ENCODE peak calls at places on chromosomes 12 and 14, in four cellular contexts. One of them, this sample, is unnamed.

GRCh38 chr14:98953544-98954346 is 318.3 kb downstream of the BCL11B start:
- DNase-seq in GM12878: no peak
- DNase-seq in HCT116: no peak
- DNase-seq in K562: no peak
- DNase-seq in this sample: peak

GRCh38 chr12:87413784-87414183 is 615.4 kb downstream of the C12orf50 start:
- DNase-seq in GM12878: no peak
- DNase-seq in HCT116: no peak
- DNase-seq in K562: no peak
- DNase-seq in this sample: no peak

GRCh38 chr14:101183376-101184103 is 280.0 kb upstream of the RTL1 start:
- DNase-seq in GM12878: no peak
- DNase-seq in HCT116: no peak
- DNase-seq in K562: peak
- DNase-seq in this sample: peak

GRCh38 chr12:46269429-46270241 is 792 bp upstream of the SLC38A1 start:
- DNase-seq in GM12878: no peak
- DNase-seq in HCT116: no peak
- DNase-seq in K562: no peak
- DNase-seq in this sample: no peak

GRCh38 chr12:100401660-100402059 is 44.8 kb downstream of the SLC17A8 start:
- DNase-seq in GM12878: no peak
- DNase-seq in HCT116: no peak
- DNase-seq in K562: no peak
- DNase-seq in this sample: peak

GRCh38 chr12:109718390-109718789 is 4.8 kb downstream of the FAM222A start:
- DNase-seq in GM12878: no peak
- DNase-seq in HCT116: no peak
- DNase-seq in K562: no peak
- DNase-seq in this sample: peak

GRCh38 chr12:117671734-117672133 is 297.1 kb downstream of the KSR2 start:
- DNase-seq in GM12878: no peak
- DNase-seq in HCT116: peak
- DNase-seq in K562: peak
- DNase-seq in this sample: peak

GRCh38 chr12:15700595-15700994 is 88.6 kb downstream of the EPS8 start:
- DNase-seq in GM12878: peak
- DNase-seq in HCT116: peak
- DNase-seq in K562: no peak
- DNase-seq in this sample: no peak

GRCh38 chr12:33438890-33439586 is 581 bp downstream of the SYT10 start:
- DNase-seq in GM12878: no peak
- DNase-seq in HCT116: no peak
- DNase-seq in K562: peak
- DNase-seq in this sample: peak

GRCh38 chr14:35949933-35950332 is 123.8 kb downstream of the BRMS1L start:
- DNase-seq in GM12878: no peak
- DNase-seq in HCT116: no peak
- DNase-seq in K562: no peak
- DNase-seq in this sample: no peak

GRCh38 chr12:43740511-43741100 is 18.0 kb downstream of the PUS7L start:
- DNase-seq in GM12878: no peak
- DNase-seq in HCT116: no peak
- DNase-seq in K562: no peak
- DNase-seq in this sample: no peak

GRCh38 chr14:31951638-31951964 is 125.5 kb upstream of the ARHGAP5 start:
- DNase-seq in GM12878: no peak
- DNase-seq in HCT116: no peak
- DNase-seq in K562: no peak
- DNase-seq in this sample: no peak

GRCh38 chr12:84727964-84728363 is 184.6 kb downstream of the SLC6A15 start:
- DNase-seq in GM12878: no peak
- DNase-seq in HCT116: no peak
- DNase-seq in K562: no peak
- DNase-seq in this sample: no peak

GRCh38 chr14:51597511-51597920 is 54.2 kb upstream of the FRMD6 start:
- DNase-seq in GM12878: no peak
- DNase-seq in HCT116: no peak
- DNase-seq in K562: no peak
- DNase-seq in this sample: no peak

GRCh38 chr12:49043856-49044258 is 16.7 kb downstream of the KMT2D start:
- DNase-seq in GM12878: no peak
- DNase-seq in HCT116: no peak
- DNase-seq in K562: peak
- DNase-seq in this sample: no peak

GRCh38 chr12:29316772-29317171 is 64.2 kb downstream of the ERGIC2 start:
- DNase-seq in GM12878: no peak
- DNase-seq in HCT116: no peak
- DNase-seq in K562: no peak
- DNase-seq in this sample: no peak

GRCh38 chr14:32468955-32469354 is 139.9 kb downstream of the AKAP6 start:
- DNase-seq in GM12878: no peak
- DNase-seq in HCT116: no peak
- DNase-seq in K562: no peak
- DNase-seq in this sample: no peak

GRCh38 chr14:68937790-68938514 is 41.1 kb downstream of the ACTN1 start:
- DNase-seq in GM12878: no peak
- DNase-seq in HCT116: no peak
- DNase-seq in K562: no peak
- DNase-seq in this sample: no peak

GRCh38 chr12:48156648-48157015 is 683 bp downstream of the ASB8 start:
- DNase-seq in GM12878: no peak
- DNase-seq in HCT116: no peak
- DNase-seq in K562: no peak
- DNase-seq in this sample: peak

GRCh38 chr12:47433876-47434275 is 272.0 kb downstream of the RPAP3 start:
- DNase-seq in GM12878: no peak
- DNase-seq in HCT116: no peak
- DNase-seq in K562: no peak
- DNase-seq in this sample: no peak

GRCh38 chr12:100717733-100718067 is 76.9 kb upstream of the ANO4 start:
- DNase-seq in GM12878: no peak
- DNase-seq in HCT116: no peak
- DNase-seq in K562: no peak
- DNase-seq in this sample: no peak

GRCh38 chr12:107917912-107918800 is 143.7 kb downstream of the ASCL4 start:
- DNase-seq in GM12878: no peak
- DNase-seq in HCT116: peak
- DNase-seq in K562: peak
- DNase-seq in this sample: no peak

GRCh38 chr12:87317302-87317701 is 711.9 kb downstream of the C12orf50 start:
- DNase-seq in GM12878: no peak
- DNase-seq in HCT116: no peak
- DNase-seq in K562: no peak
- DNase-seq in this sample: no peak

GRCh38 chr14:75274899-75275569 is 3.6 kb upstream of the FOS start:
- DNase-seq in GM12878: peak
- DNase-seq in HCT116: no peak
- DNase-seq in K562: no peak
- DNase-seq in this sample: no peak

GRCh38 chr14:71942904-71943694 is 10.9 kb downstream of the RGS6 start:
- DNase-seq in GM12878: peak
- DNase-seq in HCT116: no peak
- DNase-seq in K562: no peak
- DNase-seq in this sample: no peak

GRCh38 chr14:25394356-25394755 is 344.4 kb upstream of the STXBP6 start:
- DNase-seq in GM12878: no peak
- DNase-seq in HCT116: no peak
- DNase-seq in K562: no peak
- DNase-seq in this sample: no peak

GRCh38 chr14:92663049-92663448 is 85.4 kb downstream of the LGMN start:
- DNase-seq in GM12878: no peak
- DNase-seq in HCT116: no peak
- DNase-seq in K562: no peak
- DNase-seq in this sample: no peak

GRCh38 chr12:119180380-119181040 is 1.8 kb downstream of the HSPB8 start:
- DNase-seq in GM12878: no peak
- DNase-seq in HCT116: no peak
- DNase-seq in K562: peak
- DNase-seq in this sample: no peak

GRCh38 chr14:37583358-37584210 is 11.5 kb downstream of the FOXA1 start:
- DNase-seq in GM12878: no peak
- DNase-seq in HCT116: no peak
- DNase-seq in K562: no peak
- DNase-seq in this sample: no peak

GRCh38 chr12:131061041-131061806 is 107.5 kb downstream of the ADGRD1 start:
- DNase-seq in GM12878: peak
- DNase-seq in HCT116: no peak
- DNase-seq in K562: no peak
- DNase-seq in this sample: no peak

GRCh38 chr12:115880238-115880637 is 397.3 kb downstream of the MED13L start:
- DNase-seq in GM12878: no peak
- DNase-seq in HCT116: no peak
- DNase-seq in K562: no peak
- DNase-seq in this sample: no peak

GRCh38 chr14:23297878-23298277 is 4.8 kb downstream of the PPP1R3E start:
- DNase-seq in GM12878: no peak
- DNase-seq in HCT116: no peak
- DNase-seq in K562: no peak
- DNase-seq in this sample: no peak

GRCh38 chr12:51005671-51006070 is 20.5 kb downstream of the SLC11A2 start:
- DNase-seq in GM12878: no peak
- DNase-seq in HCT116: no peak
- DNase-seq in K562: no peak
- DNase-seq in this sample: no peak

GRCh38 chr12:47954058-47954457 is 9.3 kb upstream of the TMEM106C start:
- DNase-seq in GM12878: no peak
- DNase-seq in HCT116: no peak
- DNase-seq in K562: no peak
- DNase-seq in this sample: no peak

GRCh38 chr12:101939856-101940265 is 62.5 kb downstream of the DRAM1 start:
- DNase-seq in GM12878: no peak
- DNase-seq in HCT116: peak
- DNase-seq in K562: peak
- DNase-seq in this sample: peak

GRCh38 chr14:81638656-81639055 is 105.0 kb upstream of the SEL1L start:
- DNase-seq in GM12878: no peak
- DNase-seq in HCT116: no peak
- DNase-seq in K562: no peak
- DNase-seq in this sample: no peak

GRCh38 chr12:89566615-89567014 is 40.8 kb upstream of the POC1B start:
- DNase-seq in GM12878: no peak
- DNase-seq in HCT116: no peak
- DNase-seq in K562: no peak
- DNase-seq in this sample: no peak

GRCh38 chr12:122932207-122932606 is 34.1 kb downstream of the ABCB9 start:
- DNase-seq in GM12878: no peak
- DNase-seq in HCT116: no peak
- DNase-seq in K562: no peak
- DNase-seq in this sample: no peak

GRCh38 chr12:111283986-111284385 is 84.9 kb downstream of the PHETA1 start:
- DNase-seq in GM12878: no peak
- DNase-seq in HCT116: no peak
- DNase-seq in K562: no peak
- DNase-seq in this sample: no peak

GRCh38 chr12:2610358-2610757 is 184.4 kb upstream of the FKBP4 start:
- DNase-seq in GM12878: no peak
- DNase-seq in HCT116: no peak
- DNase-seq in K562: no peak
- DNase-seq in this sample: no peak

GRCh38 chr12:2614341-2614740 is 180.4 kb upstream of the FKBP4 start:
- DNase-seq in GM12878: no peak
- DNase-seq in HCT116: no peak
- DNase-seq in K562: no peak
- DNase-seq in this sample: no peak

GRCh38 chr12:2616763-2617162 is 178.0 kb upstream of the FKBP4 start:
- DNase-seq in GM12878: no peak
- DNase-seq in HCT116: no peak
- DNase-seq in K562: no peak
- DNase-seq in this sample: no peak

GRCh38 chr12:2615665-2616387 is 178.9 kb upstream of the FKBP4 start:
- DNase-seq in GM12878: no peak
- DNase-seq in HCT116: no peak
- DNase-seq in K562: no peak
- DNase-seq in this sample: no peak

DNA sequence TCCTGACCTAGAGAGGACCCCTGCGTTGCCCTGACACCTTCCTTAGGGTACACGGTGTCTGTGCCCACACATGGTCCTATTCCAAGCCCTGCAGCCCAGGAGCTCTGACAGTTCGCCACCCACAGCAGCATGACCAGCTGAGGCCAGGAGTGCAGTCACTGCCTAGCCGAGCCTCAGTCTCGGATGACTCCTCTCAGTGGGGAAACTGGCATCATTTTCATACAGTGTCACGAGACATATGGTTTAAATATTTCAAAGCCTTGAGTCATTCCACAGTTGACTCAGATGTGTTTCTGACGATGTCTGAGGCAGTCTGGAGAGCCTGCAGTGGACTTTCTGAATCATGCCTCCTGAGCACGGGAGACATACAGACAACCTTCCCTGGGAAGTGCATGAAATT is 181.1 kb upstream of the FKBP4 start:
- DNase-seq in GM12878: peak
- DNase-seq in HCT116: peak
- DNase-seq in K562: no peak
- DNase-seq in this sample: no peak
- TF ChIP-seq EGR1 in GM12878: no peak
- TF ChIP-seq EGR1 in HCT116: no peak
- TF ChIP-seq EGR1 in K562: no peak
- TF ChIP-seq EGR1 in this sample: no peak

DNA sequence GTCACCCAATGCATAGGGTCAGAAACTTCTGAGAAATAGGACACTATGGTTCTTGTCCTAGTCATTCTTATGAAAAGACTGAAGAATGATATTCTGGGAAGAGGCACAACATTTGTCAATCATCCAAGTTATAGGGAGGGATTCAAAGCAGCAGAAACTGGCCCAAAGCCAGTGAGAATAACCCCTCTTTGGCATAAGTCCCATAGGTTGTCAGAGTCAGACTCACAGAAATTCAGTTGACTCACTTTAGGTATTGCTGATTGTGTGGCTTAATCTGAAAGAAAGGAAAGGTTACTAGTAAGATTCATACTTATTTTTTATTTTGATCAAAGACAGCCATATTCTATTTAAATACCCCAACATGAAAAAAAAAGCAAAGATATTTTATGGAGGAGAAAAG is 151.0 kb downstream of the SRGAP1 start:
- DNase-seq in GM12878: no peak
- DNase-seq in HCT116: no peak
- DNase-seq in K562: no peak
- DNase-seq in this sample: no peak
- TF ChIP-seq EGR1 in GM12878: no peak
- TF ChIP-seq EGR1 in HCT116: no peak
- TF ChIP-seq EGR1 in K562: no peak
- TF ChIP-seq EGR1 in this sample: no peak

GRCh38 chr12:94856324-94856723 is 147.2 kb downstream of the NDUFA12 start:
- DNase-seq in GM12878: no peak
- DNase-seq in HCT116: no peak
- DNase-seq in K562: no peak
- DNase-seq in this sample: no peak

GRCh38 chr12:94851396-94852025 is 152.0 kb downstream of the NDUFA12 start:
- DNase-seq in GM12878: no peak
- DNase-seq in HCT116: no peak
- DNase-seq in K562: no peak
- DNase-seq in this sample: no peak

GRCh38 chr12:94855853-94856252 is 147.6 kb downstream of the NDUFA12 start:
- DNase-seq in GM12878: no peak
- DNase-seq in HCT116: no peak
- DNase-seq in K562: no peak
- DNase-seq in this sample: no peak
- TF ChIP-seq EGR1 in GM12878: no peak
- TF ChIP-seq EGR1 in HCT116: no peak
- TF ChIP-seq EGR1 in K562: no peak
- TF ChIP-seq EGR1 in this sample: no peak

GRCh38 chr14:88904206-88904647 is 79.8 kb downstream of the TTC8 start:
- DNase-seq in GM12878: no peak
- DNase-seq in HCT116: no peak
- DNase-seq in K562: no peak
- DNase-seq in this sample: no peak
- TF ChIP-seq EGR1 in GM12878: no peak
- TF ChIP-seq EGR1 in HCT116: no peak
- TF ChIP-seq EGR1 in K562: no peak
- TF ChIP-seq EGR1 in this sample: no peak